ENCODE peak calls at places on chromosomes 16 and 17, in five cellular contexts. Z is heart right ventricle, I is SJSA1, W is neural progenitor cell, B is cardiac muscle cell. R is an unnamed sample.

GRCh38 chr16:2388875-2389433 is 40.3 kb upstream of the CCNF start:
- DNase-seq in B (no peak), W (no peak), I (no peak), Z (no peak), R (peak; percentile 71)

GRCh38 chr17:61371179-61371578 is 28.5 kb upstream of the TBX2 start:
- DNase-seq in W (no peak), B (no peak), Z (no peak), I (no peak), R (no peak)

GRCh38 chr16:2289282-2289681 is 21.4 kb upstream of the RNPS1 start:
- DNase-seq in B (no peak), I (no peak), Z (no peak), W (no peak), R (no peak)

GRCh38 chr17:48127371-48128051 is 19.9 kb downstream of the SNX11 start:
- DNase-seq in Z (no peak), B (no peak), I (peak; percentile 24), W (no peak), R (no peak)

GRCh38 chr17:59155439-59156177 is at the start of gene PRR11:
- DNase-seq in W (peak; percentile 99), I (peak; percentile 100), Z (peak; percentile 85), B (peak; percentile 99), R (peak; percentile 98)

GRCh38 chr17:48612854-48613691 is 2.0 kb downstream of the HOXB8 start:
- DNase-seq in W (peak; percentile 71), Z (no peak), B (peak; percentile 55), I (peak; percentile 44), R (peak; percentile 77)

GRCh38 chr17:1532836-1533602 is 16.6 kb upstream of the INPP5K start:
- DNase-seq in I (no peak), B (peak; percentile 22), Z (no peak), W (peak; percentile 69), R (peak; percentile 58)

GRCh38 chr17:57708401-57708800 is 36.7 kb downstream of the CCDC182 start:
- DNase-seq in W (no peak), B (no peak), I (no peak), Z (no peak), R (peak; percentile 26)

GRCh38 chr17:78137392-78138203 is 7.0 kb downstream of the TMC8 start:
- DNase-seq in I (no peak), W (no peak), Z (no peak), B (no peak), R (no peak)

GRCh38 chr16:58022601-58023371 is 2.8 kb upstream of the MMP15 start:
- DNase-seq in B (no peak), W (no peak), I (peak; percentile 50), Z (peak; percentile 80), R (peak; percentile 77)

GRCh38 chr17:42311240-42312034 is 23.1 kb downstream of the STAT5A start:
- DNase-seq in I (no peak), Z (peak; percentile 82), W (peak; percentile 78), B (peak; percentile 57), R (peak; percentile 72)

GRCh38 chr17:60392845-60393702 is 1.1 kb upstream of the USP32 start:
- DNase-seq in Z (no peak), I (no peak), W (peak; percentile 14), B (peak; percentile 32), R (peak; percentile 57)

GRCh38 chr17:55327225-55328088 is 62.7 kb downstream of the HLF start:
- DNase-seq in W (no peak), Z (no peak), I (no peak), B (no peak), R (no peak)

DNA sequence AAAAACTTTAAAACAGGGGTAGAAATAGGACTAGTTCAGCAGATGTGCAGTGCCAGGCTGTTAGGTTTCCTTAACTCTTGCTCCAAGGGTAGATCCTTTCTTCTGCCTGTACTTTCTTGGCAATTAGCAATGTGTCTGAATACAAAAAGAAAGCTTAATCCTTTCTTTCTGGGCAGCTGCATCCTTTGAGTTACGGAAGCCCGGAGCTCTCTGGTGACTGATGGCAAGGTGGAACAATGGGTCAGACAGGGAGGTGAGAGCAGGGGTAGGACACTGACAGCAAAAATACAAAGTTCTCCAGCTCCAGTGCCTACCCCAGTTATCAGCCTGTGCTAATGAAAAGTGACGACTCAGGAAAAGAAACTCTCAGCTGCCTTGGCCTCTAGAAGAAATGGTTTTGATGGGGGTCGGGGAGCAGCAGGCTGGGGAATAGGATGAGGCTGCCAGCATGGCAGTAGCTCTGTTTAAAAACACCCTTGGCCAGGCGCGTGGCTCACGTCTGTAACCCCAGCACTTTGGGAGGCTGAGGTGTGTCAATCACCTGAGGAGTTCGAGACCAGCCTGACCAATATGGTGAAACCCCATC is 36.7 kb upstream of the TOB1 start:
- DNase-seq in I (no peak), W (peak; percentile 91), B (no peak), Z (no peak), R (no peak)
- H3K27ac ChIP-seq in I (no peak overlapping the region), W (peak overlapping the region; percentile 74), B (peak overlapping the region; percentile 81), Z (no peak overlapping the region), R (no peak overlapping the region)

DNA sequence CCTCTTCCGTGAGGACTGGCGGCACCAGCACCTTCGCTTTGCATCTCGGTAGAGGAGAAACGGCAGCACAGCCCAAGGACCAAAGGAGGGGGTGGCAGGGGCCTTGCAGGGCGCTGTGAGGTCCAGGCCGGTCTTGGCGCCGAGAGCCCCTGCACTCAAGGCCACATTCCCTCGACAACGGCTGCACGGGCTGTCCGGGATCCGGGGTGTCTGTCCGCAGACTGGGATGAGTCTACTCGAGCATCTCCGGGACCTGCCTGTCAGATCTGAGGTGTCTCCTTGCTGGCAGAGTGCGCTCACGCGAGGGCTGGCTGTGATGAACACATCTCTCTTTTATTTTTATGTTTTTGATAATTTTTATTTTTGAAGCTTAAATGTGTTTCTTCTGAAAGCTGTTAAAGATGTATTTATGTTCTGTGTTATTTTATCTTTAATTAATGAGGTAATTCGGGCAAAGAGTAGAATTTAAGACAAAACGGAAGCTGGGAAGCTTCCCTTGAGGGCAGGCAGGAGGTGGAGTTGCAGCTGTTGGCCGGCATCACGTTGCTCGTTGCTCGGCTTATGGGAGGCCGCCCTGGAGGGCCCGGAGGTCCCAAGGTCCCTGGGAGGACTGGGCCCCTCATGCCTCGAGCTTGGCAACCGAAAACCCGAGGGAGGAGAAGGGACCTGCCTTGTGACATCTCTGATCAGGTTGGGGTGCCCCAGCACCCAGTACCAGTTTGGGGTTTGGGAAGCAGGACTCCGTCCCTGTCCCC is 4.3 kb downstream of the SOX8 start:
- DNase-seq in B (no peak), Z (no peak), W (no peak), I (no peak), R (peak; percentile 79)
- H3K27me3 ChIP-seq in B (peaks cover 27% of the 10 kb centered on the region), Z (peaks cover 26% of the 10 kb centered on the region), W (peaks cover 39% of the 10 kb centered on the region), I (peaks cover 81% of the 10 kb centered on the region), R (no peaks in the 10 kb centered on the region)

GRCh38 chr17:8120520-8121443 is 2.5 kb upstream of the ALOXE3 start:
- DNase-seq in I (peak; percentile 91), B (peak; percentile 76), W (peak; percentile 87), Z (peak; percentile 54), R (peak; percentile 76)
- H3K4me1 ChIP-seq in I (peaks cover 52% of the 10 kb centered on the region), B (no peaks in the 10 kb centered on the region), W (peaks cover 11% of the 10 kb centered on the region), Z (peaks cover 73% of the 10 kb centered on the region), R (no peaks in the 10 kb centered on the region)

GRCh38 chr17:3475155-3475808 is 515 bp upstream of the ASPA start:
- DNase-seq in Z (no peak), I (no peak), B (no peak), W (no peak), R (no peak)

GRCh38 chr17:3474212-3474611 is 1.6 kb upstream of the ASPA start:
- DNase-seq in W (no peak), B (no peak), Z (no peak), I (no peak), R (no peak)

GRCh38 chr17:3469529-3469928 is 2.1 kb downstream of the SPATA22 start:
- DNase-seq in W (no peak), B (no peak), I (no peak), Z (no peak), R (no peak)

GRCh38 chr17:3472137-3472536 is 518 bp upstream of the SPATA22 start:
- DNase-seq in B (no peak), I (no peak), Z (no peak), W (no peak), R (no peak)

DNA sequence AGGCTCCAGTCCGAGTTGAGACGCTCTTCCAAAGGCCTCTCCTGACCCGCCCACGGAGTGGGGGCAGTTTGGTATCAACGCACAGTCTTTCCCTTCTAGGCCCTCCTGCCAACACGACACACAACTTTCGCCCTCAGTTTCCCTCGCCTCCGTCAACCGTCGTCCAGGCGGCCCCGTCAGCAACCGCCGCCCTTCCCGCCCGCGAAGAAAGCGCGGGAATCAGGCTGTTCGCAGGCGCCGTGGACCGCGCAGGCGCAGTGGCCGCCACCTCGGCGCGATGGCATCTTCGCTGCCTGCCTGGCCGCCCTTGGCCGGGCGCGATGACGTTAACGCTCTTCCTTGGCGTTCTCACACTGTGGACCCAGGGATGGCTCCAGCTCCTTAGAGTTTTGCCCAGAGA is at the start of gene SPATA22:
- DNase-seq in B (no peak), I (no peak), W (no peak), Z (no peak), R (no peak)
- H3K27ac ChIP-seq in B (no peak within 1 kb of the TSS), I (no peak within 1 kb of the TSS), W (no peak within 1 kb of the TSS), Z (no peak within 1 kb of the TSS), R (no peak within 1 kb of the TSS)

GRCh38 chr17:80498242-80498919 is 22.0 kb upstream of the NPTX1 start:
- DNase-seq in I (peak; percentile 98), W (peak; percentile 59), B (no peak), Z (no peak), R (peak; percentile 66)

GRCh38 chr17:80497726-80498241 is 21.4 kb upstream of the NPTX1 start:
- DNase-seq in I (no peak), W (no peak), Z (no peak), B (no peak), R (no peak)

GRCh38 chr17:80491478-80492342 is 15.3 kb upstream of the NPTX1 start:
- DNase-seq in W (peak; percentile 82), I (no peak), Z (no peak), B (no peak), R (peak; percentile 43)

GRCh38 chr17:80492343-80493136 is 16.1 kb upstream of the NPTX1 start:
- DNase-seq in I (no peak), W (no peak), B (no peak), Z (no peak), R (no peak)

DNA sequence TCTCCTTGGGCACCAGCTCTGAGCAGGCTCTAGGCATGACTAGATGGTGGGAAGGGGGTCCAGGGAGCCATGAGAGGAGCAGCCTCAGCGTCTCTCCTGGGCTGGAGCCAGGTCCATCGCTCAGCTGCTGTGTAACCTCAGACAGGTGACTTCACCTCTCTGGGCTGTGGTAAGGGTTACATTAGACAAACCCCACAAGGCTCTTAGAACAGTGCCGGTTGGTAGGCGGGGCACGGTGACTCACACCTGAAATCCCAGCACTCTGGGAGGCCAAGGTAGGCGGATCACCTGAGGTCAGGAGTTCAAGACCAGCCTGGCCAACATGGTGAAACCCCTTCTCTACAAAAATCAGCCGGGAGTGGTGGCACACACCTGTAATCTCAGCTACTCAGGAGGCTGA is 18.1 kb upstream of the NPTX1 start:
- DNase-seq in I (no peak), B (no peak), W (no peak), Z (no peak), R (no peak)
- H3K27me3 ChIP-seq in I (no peaks in the 10 kb centered on the region), B (peaks cover 73% of the 10 kb centered on the region), W (peaks cover 13% of the 10 kb centered on the region), Z (peaks cover 58% of the 10 kb centered on the region), R (peaks cover 38% of the 10 kb centered on the region)

GRCh38 chr17:28898261-28898955 is 875 bp upstream of the FLOT2 start:
- DNase-seq in B (no peak), Z (no peak), I (no peak), W (no peak), R (no peak)

GRCh38 chr17:28896884-28897768 is at the start of gene FLOT2:
- DNase-seq in W (peak; percentile 90), Z (peak; percentile 64), B (peak; percentile 83), I (peak; percentile 33), R (peak; percentile 79)

GRCh38 chr17:28895794-28896447 is 1.6 kb downstream of the FLOT2 start:
- DNase-seq in I (no peak), Z (no peak), W (peak; percentile 10), B (no peak), R (no peak)

GRCh38 chr17:28897769-28898259 is 281 bp upstream of the FLOT2 start:
- DNase-seq in B (no peak), W (no peak), Z (no peak), I (no peak), R (peak; percentile 60)

GRCh38 chr17:28896491-28896883 is 1.0 kb downstream of the FLOT2 start:
- DNase-seq in Z (no peak), I (no peak), W (no peak), B (no peak), R (no peak)
- H3K4me1 ChIP-seq in Z (peaks cover 41% of the 10 kb centered on the region), I (peaks cover 21% of the 10 kb centered on the region), W (peaks cover 13% of the 10 kb centered on the region), B (peaks cover 12% of the 10 kb centered on the region), R (peaks cover 15% of the 10 kb centered on the region)